ENCODE peak calls at places on chromosomes 7 and 10, in six cellular contexts. One of them, this sample, is unnamed.

GRCh38 chr10:122044045-122044661 is 55.2 kb downstream of the TACC2 start:
- DNase-seq in IMR-90: peak; percentile 49
- DNase-seq in neural progenitor cell: peak; percentile 57
- DNase-seq in mammary epithelial cell: no peak
- DNase-seq in endodermal cell: peak; percentile 61
- DNase-seq in GM23248: peak; percentile 18
- DNase-seq in this sample: no peak

GRCh38 chr10:125694874-125695273 is 11.9 kb upstream of the TEX36 start:
- DNase-seq in IMR-90: peak; percentile 85
- DNase-seq in neural progenitor cell: no peak
- DNase-seq in mammary epithelial cell: peak; percentile 59
- DNase-seq in endodermal cell: no peak
- DNase-seq in GM23248: peak; percentile 95
- DNase-seq in this sample: no peak

GRCh38 chr10:114719311-114719710 is 61.2 kb upstream of the ABLIM1 start:
- DNase-seq in IMR-90: no peak
- DNase-seq in neural progenitor cell: no peak
- DNase-seq in mammary epithelial cell: no peak
- DNase-seq in endodermal cell: no peak
- DNase-seq in GM23248: no peak
- DNase-seq in this sample: no peak

GRCh38 chr7:119197872-119198527 is 973.5 kb downstream of the ANKRD7 start:
- DNase-seq in IMR-90: peak; percentile 31
- DNase-seq in neural progenitor cell: peak; percentile 83
- DNase-seq in mammary epithelial cell: peak; percentile 50
- DNase-seq in endodermal cell: peak; percentile 75
- DNase-seq in GM23248: peak; percentile 72
- DNase-seq in this sample: peak; percentile 50

GRCh38 chr7:102024769-102025391 is 207.5 kb downstream of the CUX1 start:
- DNase-seq in IMR-90: no peak
- DNase-seq in neural progenitor cell: peak; percentile 34
- DNase-seq in mammary epithelial cell: no peak
- DNase-seq in endodermal cell: peak; percentile 65
- DNase-seq in GM23248: no peak
- DNase-seq in this sample: no peak

GRCh38 chr7:134943785-134944400 is 42.4 kb upstream of the AGBL3 start:
- DNase-seq in IMR-90: peak; percentile 33
- DNase-seq in neural progenitor cell: peak; percentile 23
- DNase-seq in mammary epithelial cell: no peak
- DNase-seq in endodermal cell: no peak
- DNase-seq in GM23248: peak; percentile 30
- DNase-seq in this sample: no peak

GRCh38 chr7:57308631-57309408 is 141.2 kb upstream of the ZNF716 start:
- DNase-seq in IMR-90: no peak
- DNase-seq in neural progenitor cell: no peak
- DNase-seq in mammary epithelial cell: no peak
- DNase-seq in endodermal cell: peak; percentile 67
- DNase-seq in GM23248: no peak
- DNase-seq in this sample: no peak

GRCh38 chr10:42952931-42953683 is 123.8 kb upstream of the RET start:
- DNase-seq in IMR-90: no peak
- DNase-seq in neural progenitor cell: no peak
- DNase-seq in mammary epithelial cell: no peak
- DNase-seq in endodermal cell: peak; percentile 53
- DNase-seq in GM23248: no peak
- DNase-seq in this sample: no peak

GRCh38 chr7:148983220-148984146 is 44.8 kb downstream of the PDIA4 start:
- DNase-seq in IMR-90: peak; percentile 78
- DNase-seq in neural progenitor cell: peak; percentile 96
- DNase-seq in mammary epithelial cell: peak; percentile 71
- DNase-seq in endodermal cell: peak; percentile 93
- DNase-seq in GM23248: peak; percentile 88
- DNase-seq in this sample: peak; percentile 81

GRCh38 chr10:123878666-123879311 is 12.8 kb downstream of the CPXM2 start:
- DNase-seq in IMR-90: no peak
- DNase-seq in neural progenitor cell: no peak
- DNase-seq in mammary epithelial cell: no peak
- DNase-seq in endodermal cell: no peak
- DNase-seq in GM23248: peak; percentile 52
- DNase-seq in this sample: no peak

GRCh38 chr7:925601-926000 is 28.9 kb downstream of the ADAP1 start:
- DNase-seq in IMR-90: no peak
- DNase-seq in neural progenitor cell: no peak
- DNase-seq in mammary epithelial cell: no peak
- DNase-seq in endodermal cell: no peak
- DNase-seq in GM23248: no peak
- DNase-seq in this sample: no peak

GRCh38 chr7:110373514-110374258 is 717.2 kb upstream of the LRRN3 start:
- DNase-seq in IMR-90: peak; percentile 72
- DNase-seq in neural progenitor cell: peak; percentile 50
- DNase-seq in mammary epithelial cell: no peak
- DNase-seq in endodermal cell: no peak
- DNase-seq in GM23248: no peak
- DNase-seq in this sample: no peak

GRCh38 chr7:110372685-110373084 is 718.2 kb upstream of the LRRN3 start:
- DNase-seq in IMR-90: no peak
- DNase-seq in neural progenitor cell: no peak
- DNase-seq in mammary epithelial cell: no peak
- DNase-seq in endodermal cell: no peak
- DNase-seq in GM23248: no peak
- DNase-seq in this sample: no peak

GRCh38 chr7:110371709-110372108 is 719.2 kb upstream of the LRRN3 start:
- DNase-seq in IMR-90: no peak
- DNase-seq in neural progenitor cell: peak; percentile 50
- DNase-seq in mammary epithelial cell: no peak
- DNase-seq in endodermal cell: no peak
- DNase-seq in GM23248: no peak
- DNase-seq in this sample: no peak

GRCh38 chr7:110375068-110375467 is 715.9 kb upstream of the LRRN3 start:
- DNase-seq in IMR-90: no peak
- DNase-seq in neural progenitor cell: no peak
- DNase-seq in mammary epithelial cell: no peak
- DNase-seq in endodermal cell: no peak
- DNase-seq in GM23248: no peak
- DNase-seq in this sample: no peak
- H3K9ac ChIP-seq in IMR-90: no peak overlapping the region
- H3K9ac ChIP-seq in neural progenitor cell: no peak overlapping the region
- H3K9ac ChIP-seq in mammary epithelial cell: no peak overlapping the region
- H3K9ac ChIP-seq in endodermal cell: no peak overlapping the region
- H3K9ac ChIP-seq in GM23248: no peak overlapping the region
- H3K9ac ChIP-seq in this sample: no peak overlapping the region

GRCh38 chr7:127347567-127348246 is 44.8 kb downstream of the ZNF800 start:
- DNase-seq in IMR-90: peak; percentile 61
- DNase-seq in neural progenitor cell: peak; percentile 92
- DNase-seq in mammary epithelial cell: peak; percentile 51
- DNase-seq in endodermal cell: peak; percentile 90
- DNase-seq in GM23248: peak; percentile 92
- DNase-seq in this sample: no peak
- H3K4me3 ChIP-seq in IMR-90: peak overlapping the region; percentile 33
- H3K4me3 ChIP-seq in neural progenitor cell: peak overlapping the region; percentile 44
- H3K4me3 ChIP-seq in mammary epithelial cell: peak overlapping the region; percentile 44
- H3K4me3 ChIP-seq in endodermal cell: peak overlapping the region; percentile 58
- H3K4me3 ChIP-seq in GM23248: peak overlapping the region; percentile 70
- H3K4me3 ChIP-seq in this sample: peak overlapping the region; percentile 66

GRCh38 chr10:6492896-6493295 is 87.2 kb downstream of the PRKCQ start:
- DNase-seq in IMR-90: no peak
- DNase-seq in neural progenitor cell: no peak
- DNase-seq in mammary epithelial cell: no peak
- DNase-seq in endodermal cell: no peak
- DNase-seq in GM23248: no peak
- DNase-seq in this sample: no peak

GRCh38 chr10:6491841-6492609 is 88.1 kb downstream of the PRKCQ start:
- DNase-seq in IMR-90: no peak
- DNase-seq in neural progenitor cell: no peak
- DNase-seq in mammary epithelial cell: peak; percentile 80
- DNase-seq in endodermal cell: no peak
- DNase-seq in GM23248: no peak
- DNase-seq in this sample: no peak

GRCh38 chr10:6494934-6495592 is 85.0 kb downstream of the PRKCQ start:
- DNase-seq in IMR-90: no peak
- DNase-seq in neural progenitor cell: no peak
- DNase-seq in mammary epithelial cell: no peak
- DNase-seq in endodermal cell: no peak
- DNase-seq in GM23248: peak; percentile 11
- DNase-seq in this sample: no peak

GRCh38 chr10:6493521-6494451 is 86.3 kb downstream of the PRKCQ start:
- DNase-seq in IMR-90: peak; percentile 11
- DNase-seq in neural progenitor cell: no peak
- DNase-seq in mammary epithelial cell: peak; percentile 89
- DNase-seq in endodermal cell: no peak
- DNase-seq in GM23248: peak; percentile 48
- DNase-seq in this sample: no peak

DNA sequence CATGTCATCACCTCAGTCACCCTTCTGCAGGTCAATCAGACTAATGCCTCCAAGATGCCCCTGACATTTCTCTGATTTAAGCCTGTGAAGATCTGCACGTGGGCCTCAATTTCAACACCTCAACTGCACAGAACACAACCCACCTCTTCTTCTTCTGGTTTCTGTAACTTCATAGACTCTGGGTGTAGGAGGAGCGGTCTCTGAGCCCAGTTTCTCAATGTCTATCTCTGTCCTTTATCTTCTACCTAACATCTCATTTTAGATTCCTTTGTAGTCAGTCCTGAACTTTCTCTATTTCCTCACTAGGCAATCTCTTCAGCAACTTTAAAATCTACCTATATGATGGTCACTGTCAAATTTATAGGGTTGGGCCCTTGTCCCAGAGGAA is 85.6 kb downstream of the PRKCQ start:
- DNase-seq in IMR-90: no peak
- DNase-seq in neural progenitor cell: no peak
- DNase-seq in mammary epithelial cell: no peak
- DNase-seq in endodermal cell: no peak
- DNase-seq in GM23248: no peak
- DNase-seq in this sample: no peak
- H3K27ac ChIP-seq in IMR-90: no peak overlapping the region
- H3K27ac ChIP-seq in neural progenitor cell: no peak overlapping the region
- H3K27ac ChIP-seq in mammary epithelial cell: no peak overlapping the region
- H3K27ac ChIP-seq in endodermal cell: no peak overlapping the region
- H3K27ac ChIP-seq in GM23248: no peak overlapping the region
- H3K27ac ChIP-seq in this sample: no peak overlapping the region

GRCh38 chr7:98771519-98772241 is 98.1 kb downstream of the TMEM130 start:
- DNase-seq in IMR-90: peak; percentile 78
- DNase-seq in neural progenitor cell: peak; percentile 57
- DNase-seq in mammary epithelial cell: no peak
- DNase-seq in endodermal cell: peak; percentile 77
- DNase-seq in GM23248: peak; percentile 79
- DNase-seq in this sample: peak; percentile 53
- H3K9ac ChIP-seq in IMR-90: no peak overlapping the region
- H3K9ac ChIP-seq in neural progenitor cell: no peak overlapping the region
- H3K9ac ChIP-seq in mammary epithelial cell: no peak overlapping the region
- H3K9ac ChIP-seq in endodermal cell: no peak overlapping the region
- H3K9ac ChIP-seq in GM23248: no peak overlapping the region
- H3K9ac ChIP-seq in this sample: no peak overlapping the region

DNA sequence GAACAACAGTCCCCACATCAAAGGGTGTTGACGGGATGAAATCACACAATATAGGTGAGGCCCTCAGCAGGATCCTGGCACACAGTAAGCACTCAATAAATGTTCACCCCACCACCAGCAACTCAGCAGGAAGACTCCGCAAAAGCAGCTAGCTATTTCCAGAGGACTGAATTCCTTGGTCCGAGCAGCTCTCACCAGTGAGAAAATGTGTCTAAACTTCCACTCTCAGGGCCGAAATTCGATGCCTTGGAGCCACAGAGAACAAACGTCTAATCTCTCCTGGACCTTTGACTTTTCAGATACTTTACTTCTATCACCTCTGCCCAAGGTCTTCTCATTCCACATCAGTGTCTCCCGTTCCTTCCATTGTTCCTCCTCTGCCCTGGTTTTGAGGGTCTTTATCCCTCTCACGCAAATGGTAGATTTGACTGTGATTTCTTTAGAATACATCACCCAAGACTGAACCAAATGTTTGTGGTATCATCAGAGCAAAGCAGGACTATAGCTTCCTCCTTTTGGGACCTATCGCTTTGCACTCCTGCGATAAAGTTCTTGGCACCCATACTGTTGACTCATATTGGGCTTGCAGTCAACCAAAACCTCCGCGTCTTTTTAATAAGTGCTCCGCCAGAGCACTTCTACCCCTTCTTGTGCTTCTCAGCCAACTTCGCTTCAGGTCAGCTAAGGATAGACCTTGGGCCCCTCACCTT is 903 bp upstream of the NT5C2 start:
- DNase-seq in IMR-90: peak; percentile 8
- DNase-seq in neural progenitor cell: peak; percentile 31
- DNase-seq in mammary epithelial cell: no peak
- DNase-seq in endodermal cell: peak; percentile 67
- DNase-seq in GM23248: peak; percentile 52
- DNase-seq in this sample: no peak
- H3K4me3 ChIP-seq in IMR-90: no peak overlapping the region
- H3K4me3 ChIP-seq in neural progenitor cell: peak overlapping the region; percentile 88
- H3K4me3 ChIP-seq in mammary epithelial cell: no peak overlapping the region
- H3K4me3 ChIP-seq in endodermal cell: peak overlapping the region; percentile 68
- H3K4me3 ChIP-seq in GM23248: peak overlapping the region; percentile 84
- H3K4me3 ChIP-seq in this sample: no peak overlapping the region

DNA sequence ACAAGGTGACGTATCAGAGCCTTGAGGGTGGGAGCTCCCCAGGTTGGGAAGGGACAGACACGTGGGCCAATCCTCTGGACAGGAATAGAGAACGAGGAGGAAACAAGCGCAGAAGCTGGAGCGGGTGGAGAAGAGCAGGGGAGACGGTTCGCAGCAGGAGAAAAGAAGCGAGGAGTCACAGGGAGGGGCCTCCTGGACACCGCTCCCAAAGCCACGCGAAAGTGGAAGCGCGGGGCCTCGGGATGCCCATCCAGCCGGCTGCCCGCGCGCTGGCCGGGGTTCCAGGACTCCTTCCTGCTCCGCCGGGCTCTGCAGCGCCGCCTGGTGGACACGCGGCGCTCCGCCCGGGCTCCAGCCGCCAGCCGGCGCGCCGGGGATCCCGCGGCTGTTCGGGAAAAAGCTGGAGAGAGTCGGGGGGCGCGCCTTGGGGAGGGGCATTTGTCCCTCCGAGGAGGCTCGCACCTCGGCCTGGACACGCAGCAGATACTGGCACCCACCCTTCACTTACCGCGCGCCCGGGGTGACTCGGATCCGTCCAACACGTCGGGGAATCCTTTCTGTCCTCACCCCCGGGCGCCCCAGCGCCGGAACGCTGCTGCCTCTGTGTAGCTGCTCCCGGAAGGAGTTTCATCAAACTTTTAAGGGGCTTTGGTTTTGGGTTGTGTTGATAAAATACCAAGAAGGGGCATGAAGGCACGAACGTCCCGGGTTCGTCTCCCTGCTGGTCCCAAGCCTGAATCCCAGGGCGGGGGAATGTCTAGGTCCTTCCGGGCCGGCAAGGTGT is 6.2 kb downstream of the ZNF503 start:
- DNase-seq in IMR-90: peak; percentile 48
- DNase-seq in neural progenitor cell: peak; percentile 86
- DNase-seq in mammary epithelial cell: peak; percentile 26
- DNase-seq in endodermal cell: peak; percentile 89
- DNase-seq in GM23248: peak; percentile 70
- DNase-seq in this sample: no peak
- H3K27ac ChIP-seq in IMR-90: peak overlapping the region; percentile 98
- H3K27ac ChIP-seq in neural progenitor cell: no peak overlapping the region
- H3K27ac ChIP-seq in mammary epithelial cell: peak overlapping the region; percentile 10
- H3K27ac ChIP-seq in endodermal cell: peak overlapping the region; percentile 77
- H3K27ac ChIP-seq in GM23248: peak overlapping the region; percentile 92
- H3K27ac ChIP-seq in this sample: no peak overlapping the region

GRCh38 chr10:36358736-36359135 is 716.6 kb upstream of the FZD8 start:
- DNase-seq in IMR-90: peak; percentile 71
- DNase-seq in neural progenitor cell: no peak
- DNase-seq in mammary epithelial cell: no peak
- DNase-seq in endodermal cell: no peak
- DNase-seq in GM23248: no peak
- DNase-seq in this sample: no peak
- H3K9ac ChIP-seq in IMR-90: no peak overlapping the region
- H3K9ac ChIP-seq in neural progenitor cell: no peak overlapping the region
- H3K9ac ChIP-seq in mammary epithelial cell: no peak overlapping the region
- H3K9ac ChIP-seq in endodermal cell: no peak overlapping the region
- H3K9ac ChIP-seq in GM23248: no peak overlapping the region
- H3K9ac ChIP-seq in this sample: no peak overlapping the region

This sample was measured in SK-N-MC.